ENCODE peak calls at places on chromosome 15, in nine cellular contexts. One of them, this sample, is unnamed.

GRCh38 chr15:76187151-76187550 is 124.1 kb downstream of the ETFA start:
- DNase-seq in stimulated activated CD4-positive, alpha-beta T cell treated with anti-CD3 and anti-CD28 coated beads, TNF-alpha, amount 100 ng/mL, for 24 hours: no peak
- DNase-seq in endothelial cell: no peak
- DNase-seq in fibroblast of pulmonary artery: no peak
- DNase-seq in brain microvascular endothelial cell: no peak
- DNase-seq in naive thymus-derived CD4-positive, alpha-beta T cell: no peak
- DNase-seq in GM19239: no peak
- DNase-seq in CD4-positive, alpha-beta T cell: no peak
- DNase-seq in aorta: no peak
- DNase-seq in this sample: no peak

GRCh38 chr15:95511680-95512079 is 818.8 kb upstream of the NR2F2 start:
- DNase-seq in aorta: no peak
- DNase-seq in brain microvascular endothelial cell: no peak
- DNase-seq in GM19239: no peak
- DNase-seq in stimulated activated CD4-positive, alpha-beta T cell treated with anti-CD3 and anti-CD28 coated beads, TNF-alpha, amount 100 ng/mL, for 24 hours: no peak
- DNase-seq in fibroblast of pulmonary artery: peak; percentile 44
- DNase-seq in endothelial cell: no peak
- DNase-seq in naive thymus-derived CD4-positive, alpha-beta T cell: no peak
- DNase-seq in CD4-positive, alpha-beta T cell: no peak
- DNase-seq in this sample: no peak

GRCh38 chr15:101498731-101499480 is 9.4 kb upstream of the PCSK6 start:
- DNase-seq in brain microvascular endothelial cell: no peak
- DNase-seq in naive thymus-derived CD4-positive, alpha-beta T cell: no peak
- DNase-seq in fibroblast of pulmonary artery: no peak
- DNase-seq in endothelial cell: no peak
- DNase-seq in GM19239: no peak
- DNase-seq in stimulated activated CD4-positive, alpha-beta T cell treated with anti-CD3 and anti-CD28 coated beads, TNF-alpha, amount 100 ng/mL, for 24 hours: no peak
- DNase-seq in aorta: no peak
- DNase-seq in CD4-positive, alpha-beta T cell: no peak
- DNase-seq in this sample: no peak

GRCh38 chr15:21261965-21262850 is 178.1 kb downstream of the POTEB3 start:
- DNase-seq in endothelial cell: no peak
- DNase-seq in aorta: peak; percentile 81
- DNase-seq in naive thymus-derived CD4-positive, alpha-beta T cell: no peak
- DNase-seq in brain microvascular endothelial cell: no peak
- DNase-seq in fibroblast of pulmonary artery: no peak
- DNase-seq in GM19239: no peak
- DNase-seq in CD4-positive, alpha-beta T cell: no peak
- DNase-seq in stimulated activated CD4-positive, alpha-beta T cell treated with anti-CD3 and anti-CD28 coated beads, TNF-alpha, amount 100 ng/mL, for 24 hours: no peak
- DNase-seq in this sample: no peak

GRCh38 chr15:90307661-90308060 is 42.2 kb downstream of the NGRN start:
- DNase-seq in GM19239: no peak
- DNase-seq in aorta: no peak
- DNase-seq in brain microvascular endothelial cell: no peak
- DNase-seq in fibroblast of pulmonary artery: no peak
- DNase-seq in CD4-positive, alpha-beta T cell: no peak
- DNase-seq in naive thymus-derived CD4-positive, alpha-beta T cell: no peak
- DNase-seq in stimulated activated CD4-positive, alpha-beta T cell treated with anti-CD3 and anti-CD28 coated beads, TNF-alpha, amount 100 ng/mL, for 24 hours: no peak
- DNase-seq in endothelial cell: no peak
- DNase-seq in this sample: no peak

GRCh38 chr15:35696767-35697231 is 150.8 kb upstream of the DPH6 start:
- DNase-seq in naive thymus-derived CD4-positive, alpha-beta T cell: no peak
- DNase-seq in CD4-positive, alpha-beta T cell: no peak
- DNase-seq in endothelial cell: no peak
- DNase-seq in aorta: no peak
- DNase-seq in stimulated activated CD4-positive, alpha-beta T cell treated with anti-CD3 and anti-CD28 coated beads, TNF-alpha, amount 100 ng/mL, for 24 hours: no peak
- DNase-seq in brain microvascular endothelial cell: peak; percentile 91
- DNase-seq in GM19239: no peak
- DNase-seq in fibroblast of pulmonary artery: peak; percentile 91
- DNase-seq in this sample: no peak

GRCh38 chr15:47293763-47294162 is 423.5 kb upstream of the SEMA6D start:
- DNase-seq in endothelial cell: no peak
- DNase-seq in GM19239: no peak
- DNase-seq in stimulated activated CD4-positive, alpha-beta T cell treated with anti-CD3 and anti-CD28 coated beads, TNF-alpha, amount 100 ng/mL, for 24 hours: no peak
- DNase-seq in naive thymus-derived CD4-positive, alpha-beta T cell: no peak
- DNase-seq in fibroblast of pulmonary artery: peak; percentile 92
- DNase-seq in aorta: no peak
- DNase-seq in CD4-positive, alpha-beta T cell: no peak
- DNase-seq in brain microvascular endothelial cell: peak; percentile 94
- DNase-seq in this sample: no peak

GRCh38 chr15:98727115-98728040 is 79.0 kb downstream of the IGF1R start:
- DNase-seq in brain microvascular endothelial cell: peak; percentile 95
- DNase-seq in GM19239: no peak
- DNase-seq in fibroblast of pulmonary artery: peak; percentile 93
- DNase-seq in CD4-positive, alpha-beta T cell: no peak
- DNase-seq in aorta: peak; percentile 97
- DNase-seq in naive thymus-derived CD4-positive, alpha-beta T cell: no peak
- DNase-seq in stimulated activated CD4-positive, alpha-beta T cell treated with anti-CD3 and anti-CD28 coated beads, TNF-alpha, amount 100 ng/mL, for 24 hours: no peak
- DNase-seq in endothelial cell: peak; percentile 71
- DNase-seq in this sample: no peak

GRCh38 chr15:74025436-74025835 is 30.9 kb downstream of the PML start:
- DNase-seq in naive thymus-derived CD4-positive, alpha-beta T cell: no peak
- DNase-seq in brain microvascular endothelial cell: peak; percentile 25
- DNase-seq in fibroblast of pulmonary artery: peak; percentile 52
- DNase-seq in GM19239: no peak
- DNase-seq in endothelial cell: no peak
- DNase-seq in aorta: peak; percentile 31
- DNase-seq in stimulated activated CD4-positive, alpha-beta T cell treated with anti-CD3 and anti-CD28 coated beads, TNF-alpha, amount 100 ng/mL, for 24 hours: no peak
- DNase-seq in CD4-positive, alpha-beta T cell: no peak
- DNase-seq in this sample: no peak

GRCh38 chr15:98800437-98801233 is 152.3 kb downstream of the IGF1R start:
- DNase-seq in CD4-positive, alpha-beta T cell: no peak
- DNase-seq in aorta: no peak
- DNase-seq in naive thymus-derived CD4-positive, alpha-beta T cell: no peak
- DNase-seq in fibroblast of pulmonary artery: peak; percentile 96
- DNase-seq in endothelial cell: peak; percentile 58
- DNase-seq in brain microvascular endothelial cell: peak; percentile 74
- DNase-seq in stimulated activated CD4-positive, alpha-beta T cell treated with anti-CD3 and anti-CD28 coated beads, TNF-alpha, amount 100 ng/mL, for 24 hours: no peak
- DNase-seq in GM19239: no peak
- DNase-seq in this sample: no peak

GRCh38 chr15:29348308-29348914 is 78.8 kb upstream of the NSMCE3 start:
- DNase-seq in fibroblast of pulmonary artery: peak; percentile 9
- DNase-seq in naive thymus-derived CD4-positive, alpha-beta T cell: no peak
- DNase-seq in brain microvascular endothelial cell: no peak
- DNase-seq in endothelial cell: no peak
- DNase-seq in GM19239: no peak
- DNase-seq in aorta: no peak
- DNase-seq in CD4-positive, alpha-beta T cell: no peak
- DNase-seq in stimulated activated CD4-positive, alpha-beta T cell treated with anti-CD3 and anti-CD28 coated beads, TNF-alpha, amount 100 ng/mL, for 24 hours: no peak
- DNase-seq in this sample: no peak

This sample was measured in memory B cell.